ENCODE peak calls at places on chromosomes 11 and 22, in five cellular contexts. V is suprapubic skin, G is omental fat pad, O is WTC11, I is cardiac muscle cell. L is an unnamed sample.

GRCh38 chr11:6438979-6439571 is 1.7 kb downstream of the HPX start:
- DNase-seq in V (no peak), I (peak; percentile 69), O (peak; percentile 58), G (no peak), L (no peak)

GRCh38 chr11:63866211-63866610 is 27.3 kb downstream of the MARK2 start:
- DNase-seq in O (no peak), V (peak; percentile 77), I (peak; percentile 77), G (no peak), L (no peak)

GRCh38 chr11:25794804-25795203 is 537.1 kb upstream of the ANO3 start:
- DNase-seq in O (no peak), I (no peak), G (no peak), V (no peak), L (no peak)

GRCh38 chr11:15618583-15619032 is 503.9 kb downstream of the INSC start:
- DNase-seq in I (no peak), O (no peak), V (no peak), G (no peak), L (no peak)

GRCh38 chr11:118608268-118609214 is 1.1 kb downstream of the PHLDB1 start:
- DNase-seq in I (peak; percentile 89), G (no peak), O (no peak), V (peak; percentile 90), L (no peak)

GRCh38 chr11:76808996-76809395 is 25.8 kb downstream of the TSKU start:
- DNase-seq in G (no peak), O (no peak), V (no peak), I (no peak), L (no peak)

GRCh38 chr22:28054622-28054871 is 135.5 kb upstream of the PITPNB start:
- DNase-seq in O (no peak), I (no peak), G (no peak), V (no peak), L (no peak)

GRCh38 chr11:126083829-126084607 is 21.4 kb upstream of the CDON start:
- DNase-seq in I (no peak), V (no peak), G (no peak), O (no peak), L (no peak)

GRCh38 chr11:113026778-113027177 is 65.6 kb downstream of the NCAM1 start:
- DNase-seq in V (no peak), O (no peak), I (no peak), G (no peak), L (no peak)

GRCh38 chr22:44947029-44947428 is 62.8 kb downstream of the PHF21B start:
- DNase-seq in V (no peak), O (no peak), G (no peak), I (no peak), L (no peak)

GRCh38 chr11:125001849-125002248 is 47.8 kb downstream of the CCDC15 start:
- DNase-seq in G (no peak), O (no peak), V (no peak), I (no peak), L (no peak)

GRCh38 chr11:114725623-114726022 is 47.3 kb downstream of the NXPE2 start:
- DNase-seq in V (no peak), I (no peak), O (no peak), G (no peak), L (no peak)

GRCh38 chr11:70572974-70573260 is 174.6 kb downstream of the CTTN start:
- DNase-seq in O (no peak), I (no peak), V (no peak), G (no peak), L (no peak)

GRCh38 chr11:61579398-61580291 is 1.2 kb downstream of the SYT7 start:
- DNase-seq in G (no peak), I (no peak), O (no peak), V (no peak), L (no peak)

GRCh38 chr11:61578819-61579218 is 2.1 kb downstream of the SYT7 start:
- DNase-seq in V (no peak), I (no peak), G (no peak), O (no peak), L (no peak)

GRCh38 chr11:61581931-61582330 is 1.1 kb upstream of the SYT7 start:
- DNase-seq in I (no peak), V (no peak), O (no peak), G (no peak), L (no peak)

GRCh38 chr11:61581030-61581928 is at the start of gene SYT7:
- DNase-seq in I (peak; percentile 99), V (peak; percentile 96), O (peak; percentile 99), G (peak; percentile 90), L (peak; percentile 99)

DNA sequence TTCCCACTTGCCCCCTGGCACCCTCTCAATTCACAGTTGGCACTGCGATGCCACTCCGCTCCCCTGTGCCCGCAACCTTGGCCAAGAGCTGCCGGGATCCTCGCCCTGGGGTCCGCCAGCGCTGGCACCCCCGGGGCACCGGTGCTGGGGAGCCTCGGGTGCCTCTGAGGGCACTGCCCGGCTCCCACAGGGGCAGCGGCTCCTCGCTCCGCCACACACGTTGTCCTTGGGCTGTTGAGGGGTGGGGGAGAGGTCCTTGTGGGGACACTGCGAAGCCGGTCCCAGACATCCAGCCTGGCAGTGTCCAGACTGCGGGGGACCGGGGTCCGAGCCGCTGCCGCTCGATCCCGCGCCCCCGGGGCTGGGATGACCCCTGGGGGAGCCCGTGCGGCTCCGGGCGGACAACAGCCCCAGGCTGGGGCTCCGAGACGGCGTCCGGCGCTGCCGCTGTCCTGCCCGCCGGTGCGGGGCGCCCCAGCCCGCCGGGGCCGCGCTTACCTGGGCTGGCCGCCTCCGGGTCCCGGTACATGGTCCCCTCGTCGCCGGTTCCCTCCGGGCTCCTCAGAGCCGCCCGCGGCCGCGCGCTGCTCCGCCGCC is 486 bp downstream of the SYT7 start:
- DNase-seq in G (no peak), I (no peak), V (no peak), O (peak; percentile 36), L (no peak)
- TF ChIP-seq CTCF in G (no peak), I (no peak), V (no peak), O (no peak), L (no peak)

GRCh38 chr22:20260071-20260722 is 7.9 kb downstream of the RTN4R start:
- DNase-seq in I (no peak), V (no peak), O (no peak), G (no peak), L (no peak)

GRCh38 chr22:20256562-20257473 is 11.3 kb downstream of the RTN4R start:
- DNase-seq in O (no peak), V (no peak), G (no peak), I (no peak), L (no peak)

GRCh38 chr22:20259336-20259705 is 8.8 kb downstream of the RTN4R start:
- DNase-seq in G (no peak), V (no peak), O (no peak), I (no peak), L (no peak)

GRCh38 chr22:20257474-20258299 is 10.4 kb downstream of the RTN4R start:
- DNase-seq in I (no peak), G (no peak), O (no peak), V (no peak), L (no peak)

GRCh38 chr22:20258584-20259335 is 9.4 kb downstream of the RTN4R start:
- DNase-seq in V (no peak), O (peak; percentile 49), G (no peak), I (no peak), L (no peak)
- TF ChIP-seq CTCF in V (no peak), O (peak; percentile 32), G (no peak), I (peak; percentile 42), L (peak; percentile 46)

GRCh38 chr11:104339383-104339831 is 175.5 kb upstream of the PDGFD start:
- DNase-seq in I (no peak), G (no peak), V (no peak), O (no peak), L (no peak)

GRCh38 chr11:104338186-104338585 is 174.2 kb upstream of the PDGFD start:
- DNase-seq in V (no peak), G (no peak), I (no peak), O (no peak), L (no peak)

DNA sequence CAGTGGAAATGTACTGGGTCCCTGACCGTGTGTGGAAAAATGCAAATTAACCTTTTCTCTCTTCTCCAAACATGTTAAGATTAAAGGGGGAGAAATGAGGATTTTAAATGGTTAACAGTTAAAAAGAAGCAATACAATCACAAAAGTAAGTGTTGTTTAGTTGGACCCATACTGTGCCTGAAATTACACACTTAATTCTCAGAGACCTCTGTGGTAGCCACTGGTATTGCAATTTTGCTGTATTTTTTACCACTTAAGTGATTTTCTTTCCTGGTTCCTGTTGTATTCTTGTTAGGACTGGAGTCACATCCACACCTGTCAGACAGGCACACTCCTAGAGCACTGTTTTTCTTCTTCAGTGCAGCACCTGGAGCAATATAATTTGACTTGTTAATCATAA is 179.6 kb upstream of the PDGFD start:
- DNase-seq in O (no peak), G (no peak), V (no peak), I (peak; percentile 17), L (no peak)
- TF ChIP-seq CTCF in O (no peak), G (no peak), V (no peak), I (peak; percentile 35), L (peak; percentile 68)

GRCh38 chr11:66868726-66869291 is 11.9 kb downstream of the LRFN4 start:
- DNase-seq in G (no peak), I (no peak), O (peak; percentile 93), V (no peak), L (no peak)
- TF ChIP-seq CTCF in G (no peak), I (peak; percentile 3), O (peak; percentile 25), V (peak; percentile 24), L (peak; percentile 61)

GRCh38 chr11:103671143-103671651 is 365.2 kb upstream of the DDI1 start:
- DNase-seq in V (no peak), G (no peak), O (no peak), I (no peak), L (no peak)
- TF ChIP-seq CTCF in V (no peak), G (no peak), O (no peak), I (no peak), L (peak; percentile 55)